ENCODE peak calls at places on chromosomes 7 and 10, in ten cellular contexts. One of them, this sample, is unnamed.

GRCh38 chr10:110893559-110894179 is 21.9 kb downstream of the PDCD4 start:
- DNase-seq in GM23338: peak; percentile 71
- DNase-seq in PC-9: no peak
- DNase-seq in adrenal gland: no peak
- DNase-seq in astrocyte: peak; percentile 31
- DNase-seq in right atrium auricular region: no peak
- DNase-seq in stomach: no peak
- DNase-seq in lung: no peak
- DNase-seq in ascending aorta: no peak
- DNase-seq in kidney: no peak
- DNase-seq in this sample: no peak

GRCh38 chr10:90440870-90441269 is 417.0 kb downstream of the HTR7 start:
- DNase-seq in stomach: no peak
- DNase-seq in PC-9: no peak
- DNase-seq in GM23338: no peak
- DNase-seq in astrocyte: no peak
- DNase-seq in ascending aorta: no peak
- DNase-seq in kidney: no peak
- DNase-seq in adrenal gland: no peak
- DNase-seq in right atrium auricular region: no peak
- DNase-seq in lung: no peak
- DNase-seq in this sample: no peak

GRCh38 chr10:102395677-102396197 is at the start of gene NFKB2:
- DNase-seq in lung: no peak
- DNase-seq in right atrium auricular region: no peak
- DNase-seq in GM23338: no peak
- DNase-seq in adrenal gland: no peak
- DNase-seq in kidney: no peak
- DNase-seq in astrocyte: no peak
- DNase-seq in stomach: no peak
- DNase-seq in PC-9: no peak
- DNase-seq in ascending aorta: no peak
- DNase-seq in this sample: no peak

GRCh38 chr7:142371586-142372377 is 113.9 kb upstream of the PRSS58 start:
- DNase-seq in GM23338: no peak
- DNase-seq in adrenal gland: no peak
- DNase-seq in stomach: no peak
- DNase-seq in ascending aorta: no peak
- DNase-seq in kidney: no peak
- DNase-seq in PC-9: no peak
- DNase-seq in lung: no peak
- DNase-seq in astrocyte: no peak
- DNase-seq in right atrium auricular region: no peak
- DNase-seq in this sample: no peak

GRCh38 chr7:97004931-97005763 is at the start of gene DLX6:
- DNase-seq in right atrium auricular region: no peak
- DNase-seq in adrenal gland: peak; percentile 32
- DNase-seq in lung: no peak
- DNase-seq in astrocyte: no peak
- DNase-seq in kidney: peak; percentile 74
- DNase-seq in PC-9: no peak
- DNase-seq in stomach: no peak
- DNase-seq in ascending aorta: no peak
- DNase-seq in GM23338: peak; percentile 96
- DNase-seq in this sample: peak; percentile 77

GRCh38 chr10:101126684-101127628 is 4.1 kb upstream of the TLX1 start:
- DNase-seq in ascending aorta: no peak
- DNase-seq in stomach: no peak
- DNase-seq in GM23338: no peak
- DNase-seq in adrenal gland: no peak
- DNase-seq in lung: no peak
- DNase-seq in astrocyte: no peak
- DNase-seq in right atrium auricular region: no peak
- DNase-seq in PC-9: no peak
- DNase-seq in kidney: no peak
- DNase-seq in this sample: no peak

GRCh38 chr10:1687606-1688005 is 49.7 kb downstream of the ADARB2 start:
- DNase-seq in GM23338: no peak
- DNase-seq in adrenal gland: no peak
- DNase-seq in stomach: no peak
- DNase-seq in kidney: no peak
- DNase-seq in astrocyte: no peak
- DNase-seq in lung: no peak
- DNase-seq in PC-9: no peak
- DNase-seq in right atrium auricular region: no peak
- DNase-seq in ascending aorta: no peak
- DNase-seq in this sample: no peak

GRCh38 chr10:31083765-31084184 is 52.1 kb upstream of the ZNF438 start:
- DNase-seq in adrenal gland: peak; percentile 32
- DNase-seq in lung: peak; percentile 54
- DNase-seq in kidney: peak; percentile 72
- DNase-seq in PC-9: peak; percentile 44
- DNase-seq in astrocyte: peak; percentile 22
- DNase-seq in right atrium auricular region: no peak
- DNase-seq in GM23338: peak; percentile 81
- DNase-seq in stomach: peak; percentile 32
- DNase-seq in ascending aorta: no peak
- DNase-seq in this sample: no peak

GRCh38 chr10:119252051-119252465 is 44.7 kb downstream of the GRK5 start:
- DNase-seq in astrocyte: peak; percentile 49
- DNase-seq in adrenal gland: no peak
- DNase-seq in PC-9: no peak
- DNase-seq in right atrium auricular region: no peak
- DNase-seq in GM23338: no peak
- DNase-seq in lung: no peak
- DNase-seq in ascending aorta: no peak
- DNase-seq in stomach: no peak
- DNase-seq in kidney: no peak
- DNase-seq in this sample: no peak

GRCh38 chr7:91812388-91812787 is 68.1 kb downstream of the MTERF1 start:
- DNase-seq in PC-9: no peak
- DNase-seq in GM23338: no peak
- DNase-seq in right atrium auricular region: no peak
- DNase-seq in adrenal gland: no peak
- DNase-seq in ascending aorta: no peak
- DNase-seq in lung: no peak
- DNase-seq in astrocyte: no peak
- DNase-seq in stomach: no peak
- DNase-seq in kidney: no peak
- DNase-seq in this sample: no peak

GRCh38 chr10:22997102-22997501 is 69.2 kb downstream of the ARMC3 start:
- DNase-seq in adrenal gland: no peak
- DNase-seq in GM23338: peak; percentile 50
- DNase-seq in lung: no peak
- DNase-seq in right atrium auricular region: no peak
- DNase-seq in astrocyte: peak; percentile 33
- DNase-seq in stomach: no peak
- DNase-seq in ascending aorta: no peak
- DNase-seq in kidney: no peak
- DNase-seq in PC-9: peak; percentile 37
- DNase-seq in this sample: no peak

GRCh38 chr10:11488126-11488525 is 123.3 kb downstream of the USP6NL start:
- DNase-seq in lung: no peak
- DNase-seq in GM23338: no peak
- DNase-seq in stomach: no peak
- DNase-seq in adrenal gland: no peak
- DNase-seq in right atrium auricular region: no peak
- DNase-seq in kidney: no peak
- DNase-seq in ascending aorta: no peak
- DNase-seq in astrocyte: peak; percentile 4
- DNase-seq in PC-9: no peak
- DNase-seq in this sample: no peak

GRCh38 chr10:13310518-13311176 is 10.8 kb upstream of the PHYH start:
- DNase-seq in kidney: no peak
- DNase-seq in lung: no peak
- DNase-seq in right atrium auricular region: no peak
- DNase-seq in GM23338: no peak
- DNase-seq in ascending aorta: no peak
- DNase-seq in PC-9: no peak
- DNase-seq in stomach: no peak
- DNase-seq in astrocyte: no peak
- DNase-seq in adrenal gland: no peak
- DNase-seq in this sample: no peak
- H3K27ac ChIP-seq in kidney: no peak overlapping the region
- H3K27ac ChIP-seq in lung: no peak overlapping the region
- H3K27ac ChIP-seq in right atrium auricular region: no peak overlapping the region
- H3K27ac ChIP-seq in GM23338: no peak overlapping the region
- H3K27ac ChIP-seq in ascending aorta: no peak overlapping the region
- H3K27ac ChIP-seq in PC-9: no peak overlapping the region
- H3K27ac ChIP-seq in stomach: no peak overlapping the region
- H3K27ac ChIP-seq in astrocyte: no peak overlapping the region
- H3K27ac ChIP-seq in adrenal gland: no peak overlapping the region
- H3K27ac ChIP-seq in this sample: no peak overlapping the region

GRCh38 chr7:8125680-8126444 is 136.1 kb downstream of the ICA1 start:
- DNase-seq in PC-9: no peak
- DNase-seq in lung: no peak
- DNase-seq in ascending aorta: peak; percentile 69
- DNase-seq in GM23338: no peak
- DNase-seq in right atrium auricular region: no peak
- DNase-seq in kidney: peak; percentile 65
- DNase-seq in adrenal gland: no peak
- DNase-seq in astrocyte: no peak
- DNase-seq in stomach: peak; percentile 38
- DNase-seq in this sample: no peak
- TF ChIP-seq CTCF in PC-9: no peak
- TF ChIP-seq CTCF in lung: no peak
- TF ChIP-seq CTCF in ascending aorta: no peak
- TF ChIP-seq CTCF in GM23338: no peak
- TF ChIP-seq CTCF in right atrium auricular region: no peak
- TF ChIP-seq CTCF in kidney: no peak
- TF ChIP-seq CTCF in adrenal gland: no peak
- TF ChIP-seq CTCF in astrocyte: no peak
- TF ChIP-seq CTCF in stomach: no peak
- TF ChIP-seq CTCF in this sample: no peak

DNA sequence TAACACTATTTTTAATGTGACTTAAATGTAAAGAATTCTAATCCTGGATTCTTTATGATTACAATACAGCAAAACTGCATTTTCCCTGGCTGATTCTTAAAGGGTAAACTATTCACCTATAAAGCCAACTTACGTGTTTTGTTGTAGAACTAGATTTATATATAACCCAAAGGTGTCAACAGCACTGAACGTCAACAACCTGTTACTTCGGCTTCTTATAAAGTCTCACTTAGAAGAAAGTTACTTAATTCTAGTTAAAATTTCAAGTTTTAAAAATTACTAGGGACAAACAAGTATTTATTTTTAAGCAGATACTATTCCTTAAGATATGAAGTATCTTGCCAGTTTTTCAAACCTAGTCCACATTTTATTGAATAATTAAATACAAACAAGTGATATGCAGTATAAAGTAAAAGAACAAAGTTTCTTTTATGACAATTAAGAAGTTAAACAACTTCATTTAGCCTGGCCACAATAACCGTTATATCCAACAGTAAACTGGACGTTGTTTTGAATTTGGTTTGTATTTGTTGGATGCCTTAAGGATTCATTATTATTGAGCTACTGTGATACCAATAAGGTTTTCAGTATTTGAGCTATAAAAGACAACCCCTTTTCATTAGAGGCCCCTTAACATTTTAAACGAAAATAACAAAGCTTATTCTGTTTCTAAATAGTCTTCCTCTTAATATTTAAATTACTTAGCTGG is 83.2 kb downstream of the SNX10 start:
- DNase-seq in stomach: no peak
- DNase-seq in adrenal gland: no peak
- DNase-seq in lung: no peak
- DNase-seq in GM23338: no peak
- DNase-seq in right atrium auricular region: no peak
- DNase-seq in ascending aorta: no peak
- DNase-seq in astrocyte: no peak
- DNase-seq in kidney: no peak
- DNase-seq in PC-9: no peak
- DNase-seq in this sample: no peak
- H3K4me1 ChIP-seq in stomach: peaks cover 20% of the 10 kb centered on the region
- H3K4me1 ChIP-seq in adrenal gland: no peaks in the 10 kb centered on the region
- H3K4me1 ChIP-seq in lung: peaks cover 5% of the 10 kb centered on the region
- H3K4me1 ChIP-seq in GM23338: peaks cover 22% of the 10 kb centered on the region
- H3K4me1 ChIP-seq in right atrium auricular region: peaks cover 7% of the 10 kb centered on the region
- H3K4me1 ChIP-seq in ascending aorta: peaks cover 4% of the 10 kb centered on the region
- H3K4me1 ChIP-seq in astrocyte: peaks cover 5% of the 10 kb centered on the region
- H3K4me1 ChIP-seq in kidney: no peaks in the 10 kb centered on the region
- H3K4me1 ChIP-seq in PC-9: peaks cover 8% of the 10 kb centered on the region
- H3K4me1 ChIP-seq in this sample: peaks cover 19% of the 10 kb centered on the region

DNA sequence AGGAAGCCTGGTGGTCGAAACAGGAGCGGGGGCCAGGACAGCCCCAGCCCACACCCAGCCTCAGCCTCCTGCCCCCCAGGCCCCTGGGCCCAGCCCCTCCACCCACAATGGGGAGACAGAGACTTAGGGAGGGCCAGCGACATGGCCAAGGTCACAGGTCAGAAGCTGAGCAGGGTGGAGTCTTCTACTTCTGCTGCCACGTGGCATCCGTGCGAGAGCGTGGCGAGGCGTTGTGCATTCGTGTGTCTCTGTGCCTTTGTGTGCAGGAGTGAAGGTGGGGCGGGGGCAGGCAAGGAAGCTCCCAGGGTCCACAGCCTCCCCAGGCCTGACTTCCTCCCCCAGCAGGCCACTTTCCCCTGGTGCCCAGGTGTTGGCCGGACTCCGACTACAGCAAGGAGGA is 14.1 kb upstream of the GRIFIN start:
- DNase-seq in kidney: peak; percentile 79
- DNase-seq in stomach: no peak
- DNase-seq in right atrium auricular region: no peak
- DNase-seq in ascending aorta: no peak
- DNase-seq in lung: no peak
- DNase-seq in adrenal gland: peak; percentile 13
- DNase-seq in PC-9: no peak
- DNase-seq in astrocyte: no peak
- DNase-seq in GM23338: no peak
- DNase-seq in this sample: no peak
- H3K27ac ChIP-seq in kidney: peak overlapping the region; percentile 73
- H3K27ac ChIP-seq in stomach: peak overlapping the region; percentile 5
- H3K27ac ChIP-seq in right atrium auricular region: peak overlapping the region; percentile 29
- H3K27ac ChIP-seq in ascending aorta: peak overlapping the region; percentile 53
- H3K27ac ChIP-seq in lung: no peak overlapping the region
- H3K27ac ChIP-seq in adrenal gland: no peak overlapping the region
- H3K27ac ChIP-seq in PC-9: no peak overlapping the region
- H3K27ac ChIP-seq in astrocyte: no peak overlapping the region
- H3K27ac ChIP-seq in GM23338: no peak overlapping the region
- H3K27ac ChIP-seq in this sample: peak overlapping the region; percentile 64

DNA sequence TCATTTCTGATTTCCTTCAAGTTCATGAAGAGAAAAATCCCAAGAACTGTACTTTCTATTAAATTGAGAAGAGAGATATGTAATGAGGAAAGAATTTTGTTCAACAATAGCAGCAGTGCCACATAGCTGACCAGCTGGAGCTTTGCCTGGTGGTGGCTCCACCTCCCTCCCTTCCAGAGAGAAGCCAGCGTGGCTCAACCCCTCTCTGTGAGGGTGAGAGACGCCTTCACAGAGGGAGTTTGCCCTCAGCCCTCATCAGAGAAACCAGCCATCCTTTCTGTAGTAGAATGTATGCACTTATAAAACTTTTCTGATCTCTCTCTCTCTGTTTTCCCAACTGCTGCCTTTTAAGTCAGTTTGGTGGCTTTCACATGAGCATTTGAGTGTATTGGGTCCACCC is 20.5 kb upstream of the COL1A2 start:
- DNase-seq in adrenal gland: no peak
- DNase-seq in astrocyte: peak; percentile 94
- DNase-seq in PC-9: peak; percentile 27
- DNase-seq in kidney: peak; percentile 92
- DNase-seq in ascending aorta: peak; percentile 94
- DNase-seq in stomach: peak; percentile 36
- DNase-seq in GM23338: peak; percentile 55
- DNase-seq in right atrium auricular region: peak; percentile 81
- DNase-seq in lung: peak; percentile 59
- DNase-seq in this sample: no peak
- TF ChIP-seq CTCF in adrenal gland: no peak
- TF ChIP-seq CTCF in astrocyte: no peak
- TF ChIP-seq CTCF in PC-9: no peak
- TF ChIP-seq CTCF in kidney: no peak
- TF ChIP-seq CTCF in ascending aorta: no peak
- TF ChIP-seq CTCF in stomach: no peak
- TF ChIP-seq CTCF in GM23338: peak; percentile 20
- TF ChIP-seq CTCF in right atrium auricular region: no peak
- TF ChIP-seq CTCF in lung: no peak
- TF ChIP-seq CTCF in this sample: no peak